ENCODE peak calls at places on chromosomes 7 and 10, in seven cellular contexts. One of them, this sample, is unnamed.

GRCh38 chr7:30771859-30772429 is 727 bp downstream of the MINDY4 start:
- DNase-seq in NCI-H460: no peak
- DNase-seq in fibroblast of mammary gland: no peak
- DNase-seq in T-helper 9 cell: no peak
- DNase-seq in thoracic aorta: no peak
- DNase-seq in NCI-H1092: no peak
- DNase-seq in GM20000: peak; percentile 59
- DNase-seq in this sample: peak; percentile 33

GRCh38 chr7:27161214-27161720 is 4.1 kb downstream of the HOXA9 start:
- DNase-seq in NCI-H460: no peak
- DNase-seq in fibroblast of mammary gland: peak; percentile 46
- DNase-seq in T-helper 9 cell: no peak
- DNase-seq in thoracic aorta: no peak
- DNase-seq in NCI-H1092: no peak
- DNase-seq in GM20000: no peak
- DNase-seq in this sample: peak; percentile 76

GRCh38 chr10:35219906-35220890 is 93.6 kb downstream of the CREM start:
- DNase-seq in NCI-H460: no peak
- DNase-seq in fibroblast of mammary gland: no peak
- DNase-seq in T-helper 9 cell: no peak
- DNase-seq in thoracic aorta: no peak
- DNase-seq in NCI-H1092: no peak
- DNase-seq in GM20000: no peak
- DNase-seq in this sample: no peak

GRCh38 chr10:1043532-1043995 is 5.4 kb downstream of the IDI1 start:
- DNase-seq in NCI-H460: no peak
- DNase-seq in fibroblast of mammary gland: no peak
- DNase-seq in T-helper 9 cell: no peak
- DNase-seq in thoracic aorta: no peak
- DNase-seq in NCI-H1092: no peak
- DNase-seq in GM20000: peak; percentile 65
- DNase-seq in this sample: no peak

GRCh38 chr7:105782391-105783063 is 93.9 kb downstream of the ATXN7L1 start:
- DNase-seq in NCI-H460: no peak
- DNase-seq in fibroblast of mammary gland: peak; percentile 89
- DNase-seq in T-helper 9 cell: no peak
- DNase-seq in thoracic aorta: no peak
- DNase-seq in NCI-H1092: no peak
- DNase-seq in GM20000: no peak
- DNase-seq in this sample: peak; percentile 61

GRCh38 chr7:21939136-21939857 is 6.4 kb downstream of the CDCA7L start:
- DNase-seq in NCI-H460: no peak
- DNase-seq in fibroblast of mammary gland: peak; percentile 31
- DNase-seq in T-helper 9 cell: no peak
- DNase-seq in thoracic aorta: no peak
- DNase-seq in NCI-H1092: peak; percentile 25
- DNase-seq in GM20000: peak; percentile 61
- DNase-seq in this sample: no peak

GRCh38 chr10:68561804-68562649 is 1.9 kb downstream of the TET1 start:
- DNase-seq in NCI-H460: no peak
- DNase-seq in fibroblast of mammary gland: peak; percentile 21
- DNase-seq in T-helper 9 cell: no peak
- DNase-seq in thoracic aorta: no peak
- DNase-seq in NCI-H1092: peak; percentile 0
- DNase-seq in GM20000: peak; percentile 32
- DNase-seq in this sample: no peak

GRCh38 chr7:39811161-39811614 is 138.9 kb upstream of the CDK13 start:
- DNase-seq in NCI-H460: no peak
- DNase-seq in fibroblast of mammary gland: peak; percentile 70
- DNase-seq in T-helper 9 cell: no peak
- DNase-seq in thoracic aorta: no peak
- DNase-seq in NCI-H1092: no peak
- DNase-seq in GM20000: no peak
- DNase-seq in this sample: no peak

GRCh38 chr7:121137580-121137979 is 149.1 kb downstream of the CPED1 start:
- DNase-seq in NCI-H460: no peak
- DNase-seq in fibroblast of mammary gland: no peak
- DNase-seq in T-helper 9 cell: no peak
- DNase-seq in thoracic aorta: no peak
- DNase-seq in NCI-H1092: no peak
- DNase-seq in GM20000: no peak
- DNase-seq in this sample: no peak

GRCh38 chr10:28859791-28860190 is 182.5 kb downstream of the BAMBI start:
- DNase-seq in NCI-H460: no peak
- DNase-seq in fibroblast of mammary gland: no peak
- DNase-seq in T-helper 9 cell: no peak
- DNase-seq in thoracic aorta: no peak
- DNase-seq in NCI-H1092: no peak
- DNase-seq in GM20000: no peak
- DNase-seq in this sample: no peak

GRCh38 chr7:28128608-28129007 is 52.0 kb downstream of the JAZF1 start:
- DNase-seq in NCI-H460: no peak
- DNase-seq in fibroblast of mammary gland: no peak
- DNase-seq in T-helper 9 cell: no peak
- DNase-seq in thoracic aorta: no peak
- DNase-seq in NCI-H1092: no peak
- DNase-seq in GM20000: no peak
- DNase-seq in this sample: no peak

GRCh38 chr7:110356438-110356837 is 734.5 kb upstream of the LRRN3 start:
- DNase-seq in NCI-H460: no peak
- DNase-seq in fibroblast of mammary gland: no peak
- DNase-seq in T-helper 9 cell: no peak
- DNase-seq in thoracic aorta: no peak
- DNase-seq in NCI-H1092: no peak
- DNase-seq in GM20000: no peak
- DNase-seq in this sample: no peak

GRCh38 chr7:129664029-129665012 is 52.8 kb downstream of the NRF1 start:
- DNase-seq in NCI-H460: peak; percentile 52
- DNase-seq in fibroblast of mammary gland: peak; percentile 82
- DNase-seq in T-helper 9 cell: no peak
- DNase-seq in thoracic aorta: no peak
- DNase-seq in NCI-H1092: peak; percentile 58
- DNase-seq in GM20000: peak; percentile 70
- DNase-seq in this sample: peak; percentile 88

GRCh38 chr10:77498210-77498609 is 139.4 kb downstream of the KCNMA1 start:
- DNase-seq in NCI-H460: no peak
- DNase-seq in fibroblast of mammary gland: no peak
- DNase-seq in T-helper 9 cell: no peak
- DNase-seq in thoracic aorta: no peak
- DNase-seq in NCI-H1092: no peak
- DNase-seq in GM20000: no peak
- DNase-seq in this sample: no peak

GRCh38 chr7:44761207-44762161 is 12.8 kb downstream of the ZMIZ2 start:
- DNase-seq in NCI-H460: peak; percentile 49
- DNase-seq in fibroblast of mammary gland: peak; percentile 57
- DNase-seq in T-helper 9 cell: no peak
- DNase-seq in thoracic aorta: no peak
- DNase-seq in NCI-H1092: no peak
- DNase-seq in GM20000: peak; percentile 25
- DNase-seq in this sample: no peak

This sample was measured in RKO.